ENCODE peak calls at places on chromosomes 4 and X, in six cellular contexts. One of them, this sample, is unnamed.
A peak's percentile ranks its signal among the peaks of the same experiment; 100 is the strongest.

GRCh38 chr4:85092943-85093342 is 126.5 kb upstream of the WDFY3 start:
- DNase-seq in HFFc6: no peak
- DNase-seq in lower leg skin: no peak
- DNase-seq in right atrium auricular region: no peak
- DNase-seq in foreskin fibroblast: no peak
- DNase-seq in Calu3: no peak
- DNase-seq in this sample: no peak

GRCh38 chr4:173213296-173213695 is 44.7 kb downstream of the GALNT7 start:
- DNase-seq in right atrium auricular region: no peak
- DNase-seq in HFFc6: no peak
- DNase-seq in Calu3: no peak
- DNase-seq in lower leg skin: no peak
- DNase-seq in foreskin fibroblast: no peak
- DNase-seq in this sample: no peak

GRCh38 chrX:56802921-56803848 is 74.1 kb downstream of the NBDY start:
- DNase-seq in foreskin fibroblast: peak; percentile 75
- DNase-seq in lower leg skin: peak; percentile 93
- DNase-seq in right atrium auricular region: peak; percentile 88
- DNase-seq in HFFc6: no peak
- DNase-seq in Calu3: no peak
- DNase-seq in this sample: peak; percentile 71

GRCh38 chr4:13413719-13414437 is 70.3 kb downstream of the RAB28 start:
- DNase-seq in foreskin fibroblast: no peak
- DNase-seq in Calu3: no peak
- DNase-seq in HFFc6: no peak
- DNase-seq in right atrium auricular region: no peak
- DNase-seq in lower leg skin: no peak
- DNase-seq in this sample: no peak

GRCh38 chr4:7733201-7733600 is 206.5 kb downstream of the AFAP1 start:
- DNase-seq in lower leg skin: no peak
- DNase-seq in right atrium auricular region: no peak
- DNase-seq in Calu3: no peak
- DNase-seq in foreskin fibroblast: no peak
- DNase-seq in HFFc6: no peak
- DNase-seq in this sample: no peak

GRCh38 chrX:13194291-13195103 is 125.4 kb downstream of the ATXN3L start:
- DNase-seq in foreskin fibroblast: no peak
- DNase-seq in lower leg skin: no peak
- DNase-seq in HFFc6: no peak
- DNase-seq in right atrium auricular region: no peak
- DNase-seq in Calu3: no peak
- DNase-seq in this sample: no peak

GRCh38 chr4:55549888-55550287 is 3.2 kb upstream of the CLOCK start:
- DNase-seq in Calu3: no peak
- DNase-seq in HFFc6: peak; percentile 90
- DNase-seq in foreskin fibroblast: peak; percentile 75
- DNase-seq in lower leg skin: no peak
- DNase-seq in right atrium auricular region: no peak
- DNase-seq in this sample: peak; percentile 90

GRCh38 chr4:48033825-48034413 is 17.3 kb downstream of the NIPAL1 start:
- DNase-seq in foreskin fibroblast: peak; percentile 57
- DNase-seq in right atrium auricular region: no peak
- DNase-seq in lower leg skin: no peak
- DNase-seq in HFFc6: peak; percentile 15
- DNase-seq in Calu3: peak; percentile 47
- DNase-seq in this sample: no peak

GRCh38 chr4:164023214-164023613 is 528.7 kb downstream of the TMA16 start:
- DNase-seq in HFFc6: no peak
- DNase-seq in foreskin fibroblast: no peak
- DNase-seq in right atrium auricular region: no peak
- DNase-seq in Calu3: no peak
- DNase-seq in lower leg skin: no peak
- DNase-seq in this sample: no peak
- TF ChIP-seq CTCF in HFFc6: no peak
- TF ChIP-seq CTCF in foreskin fibroblast: no peak
- TF ChIP-seq CTCF in right atrium auricular region: no peak
- TF ChIP-seq CTCF in Calu3: no peak
- TF ChIP-seq CTCF in lower leg skin: no peak
- TF ChIP-seq CTCF in this sample: no peak

GRCh38 chr4:103201724-103202123 is 3.6 kb upstream of the CENPE start:
- DNase-seq in foreskin fibroblast: no peak
- DNase-seq in HFFc6: no peak
- DNase-seq in lower leg skin: no peak
- DNase-seq in Calu3: no peak
- DNase-seq in right atrium auricular region: no peak
- DNase-seq in this sample: no peak

GRCh38 chr4:103201254-103201653 is 3.1 kb upstream of the CENPE start:
- DNase-seq in right atrium auricular region: no peak
- DNase-seq in lower leg skin: no peak
- DNase-seq in Calu3: no peak
- DNase-seq in HFFc6: no peak
- DNase-seq in foreskin fibroblast: no peak
- DNase-seq in this sample: no peak

GRCh38 chr4:103197765-103198110 is 405 bp downstream of the CENPE start:
- DNase-seq in foreskin fibroblast: no peak
- DNase-seq in HFFc6: peak; percentile 17
- DNase-seq in right atrium auricular region: no peak
- DNase-seq in Calu3: no peak
- DNase-seq in lower leg skin: no peak
- DNase-seq in this sample: no peak

GRCh38 chr4:103199009-103199408 is 866 bp upstream of the CENPE start:
- DNase-seq in HFFc6: no peak
- DNase-seq in foreskin fibroblast: no peak
- DNase-seq in right atrium auricular region: no peak
- DNase-seq in lower leg skin: peak; percentile 71
- DNase-seq in Calu3: no peak
- DNase-seq in this sample: no peak

GRCh38 chr4:103198111-103198765 is at the start of gene CENPE:
- DNase-seq in lower leg skin: peak; percentile 96
- DNase-seq in HFFc6: peak; percentile 81
- DNase-seq in Calu3: peak; percentile 84
- DNase-seq in right atrium auricular region: peak; percentile 88
- DNase-seq in foreskin fibroblast: peak; percentile 95
- DNase-seq in this sample: peak; percentile 93
- TF ChIP-seq CTCF in lower leg skin: no peak
- TF ChIP-seq CTCF in HFFc6: no peak
- TF ChIP-seq CTCF in Calu3: no peak
- TF ChIP-seq CTCF in right atrium auricular region: no peak
- TF ChIP-seq CTCF in foreskin fibroblast: no peak
- TF ChIP-seq CTCF in this sample: no peak

GRCh38 chrX:18933611-18934010 is 50.3 kb downstream of the PHKA2 start:
- DNase-seq in Calu3: no peak
- DNase-seq in HFFc6: no peak
- DNase-seq in foreskin fibroblast: no peak
- DNase-seq in right atrium auricular region: no peak
- DNase-seq in lower leg skin: no peak
- DNase-seq in this sample: no peak

GRCh38 chrX:18935893-18936292 is 48.0 kb downstream of the PHKA2 start:
- DNase-seq in HFFc6: no peak
- DNase-seq in right atrium auricular region: no peak
- DNase-seq in Calu3: peak; percentile 5
- DNase-seq in foreskin fibroblast: no peak
- DNase-seq in lower leg skin: no peak
- DNase-seq in this sample: no peak

GRCh38 chrX:18934708-18935107 is 49.2 kb downstream of the PHKA2 start:
- DNase-seq in right atrium auricular region: no peak
- DNase-seq in foreskin fibroblast: no peak
- DNase-seq in HFFc6: no peak
- DNase-seq in Calu3: no peak
- DNase-seq in lower leg skin: no peak
- DNase-seq in this sample: no peak

GRCh38 chrX:18929775-18930174 is 54.1 kb downstream of the PHKA2 start:
- DNase-seq in right atrium auricular region: no peak
- DNase-seq in lower leg skin: no peak
- DNase-seq in foreskin fibroblast: no peak
- DNase-seq in HFFc6: no peak
- DNase-seq in Calu3: no peak
- DNase-seq in this sample: no peak

GRCh38 chrX:18931972-18932371 is 51.9 kb downstream of the PHKA2 start:
- DNase-seq in HFFc6: no peak
- DNase-seq in foreskin fibroblast: peak; percentile 53
- DNase-seq in right atrium auricular region: no peak
- DNase-seq in lower leg skin: no peak
- DNase-seq in Calu3: peak; percentile 10
- DNase-seq in this sample: peak; percentile 21
- TF ChIP-seq CTCF in HFFc6: peak; percentile 70
- TF ChIP-seq CTCF in foreskin fibroblast: peak; percentile 20
- TF ChIP-seq CTCF in right atrium auricular region: no peak
- TF ChIP-seq CTCF in lower leg skin: no peak
- TF ChIP-seq CTCF in Calu3: no peak
- TF ChIP-seq CTCF in this sample: peak; percentile 36

DNA sequence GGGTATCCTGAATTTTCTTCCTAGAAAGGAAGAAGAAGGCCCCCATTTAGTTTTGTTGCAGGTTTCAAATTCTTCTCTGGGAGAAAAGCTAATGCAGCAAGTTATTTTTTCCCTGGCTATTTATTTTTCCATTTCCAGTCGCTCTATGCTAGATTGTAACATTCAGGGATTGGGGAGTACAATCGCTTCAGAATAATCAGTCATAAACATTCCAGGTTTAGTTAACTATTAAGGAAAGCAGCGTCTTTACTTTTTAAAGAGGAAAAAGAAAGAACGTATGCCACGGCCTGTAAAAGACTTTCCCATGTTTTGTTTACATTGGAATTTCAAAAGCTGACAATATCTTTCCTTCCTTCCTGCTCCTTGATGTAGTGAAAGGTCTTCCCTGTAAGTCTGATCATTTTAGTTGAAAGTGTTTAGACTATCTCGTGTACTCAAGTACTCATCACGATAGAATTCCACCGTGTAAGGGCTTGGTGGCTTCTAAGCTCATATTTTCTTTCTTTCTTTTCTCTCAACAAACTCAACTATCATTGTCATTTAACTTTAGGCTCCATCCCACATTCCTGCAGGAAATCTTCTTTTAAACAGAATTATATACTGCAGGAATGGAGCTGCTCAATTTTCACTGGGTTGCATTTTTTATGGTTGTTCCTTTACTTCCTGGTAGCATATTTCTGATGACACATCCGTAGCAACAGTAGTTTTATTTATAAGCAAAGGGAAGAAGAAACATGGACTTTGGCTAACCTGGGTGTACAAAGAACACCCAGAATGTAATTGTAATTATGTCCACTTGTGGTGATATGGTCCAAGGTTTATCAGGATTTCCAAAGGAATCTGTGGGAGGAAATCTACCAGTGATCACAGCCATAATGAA is 213.1 kb upstream of the FAT1 start:
- DNase-seq in HFFc6: peak; percentile 93
- DNase-seq in right atrium auricular region: no peak
- DNase-seq in Calu3: peak; percentile 22
- DNase-seq in foreskin fibroblast: peak; percentile 40
- DNase-seq in lower leg skin: no peak
- DNase-seq in this sample: peak; percentile 89
- TF ChIP-seq CTCF in HFFc6: peak; percentile 72
- TF ChIP-seq CTCF in right atrium auricular region: no peak
- TF ChIP-seq CTCF in Calu3: no peak
- TF ChIP-seq CTCF in foreskin fibroblast: peak; percentile 11
- TF ChIP-seq CTCF in lower leg skin: no peak
- TF ChIP-seq CTCF in this sample: peak; percentile 19

DNA sequence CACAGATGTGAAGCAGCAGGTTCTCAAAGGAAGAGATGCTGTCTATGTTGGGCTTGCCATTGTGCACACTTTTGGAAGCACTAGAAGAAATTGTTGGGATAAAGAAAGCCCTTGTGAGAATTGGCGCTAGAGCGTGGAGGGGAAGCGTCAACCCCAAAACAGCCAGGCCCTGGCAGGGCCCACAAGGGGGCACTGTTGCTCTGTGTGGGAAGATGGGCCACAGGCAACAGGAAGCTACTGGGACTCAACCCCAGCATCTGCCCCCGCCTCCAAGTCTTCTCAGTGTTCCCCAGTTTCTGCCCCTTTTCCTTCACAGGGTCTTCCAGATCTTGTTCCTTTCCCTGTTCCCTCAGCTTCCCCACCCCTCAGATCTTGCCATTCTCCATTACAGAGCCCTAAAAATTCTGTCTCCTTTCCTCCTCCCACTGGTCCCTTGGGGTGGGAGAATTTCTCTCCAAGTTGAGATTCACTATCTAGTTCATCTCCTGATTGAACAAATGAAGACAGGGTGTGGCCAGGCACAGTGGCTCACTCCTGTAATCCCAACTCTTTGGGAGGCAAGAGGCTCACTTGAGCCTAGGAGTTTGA is 85.5 kb downstream of the STARD8 start:
- DNase-seq in foreskin fibroblast: peak; percentile 64
- DNase-seq in lower leg skin: peak; percentile 88
- DNase-seq in Calu3: peak; percentile 78
- DNase-seq in HFFc6: peak; percentile 33
- DNase-seq in right atrium auricular region: peak; percentile 76
- DNase-seq in this sample: peak; percentile 12
- TF ChIP-seq CTCF in foreskin fibroblast: peak; percentile 63
- TF ChIP-seq CTCF in lower leg skin: no peak
- TF ChIP-seq CTCF in Calu3: peak; percentile 59
- TF ChIP-seq CTCF in HFFc6: peak; percentile 82
- TF ChIP-seq CTCF in right atrium auricular region: peak; percentile 42
- TF ChIP-seq CTCF in this sample: peak; percentile 70